ENCODE peak calls at places on chromosomes 7 and 10, in four cellular contexts. X, O, B and D are unnamed samples.

GRCh38 chr7:122316467-122317394 is 12.2 kb upstream of the FEZF1 start:
- DNase-seq in X (no peak), B (no peak), O (no peak), D (no peak)

GRCh38 chr10:72310636-72311035 is 36.9 kb downstream of the DDIT4 start:
- DNase-seq in O (no peak), X (no peak), B (no peak), D (no peak)

GRCh38 chr7:124856299-124856888 is 73.2 kb downstream of the POT1 start:
- DNase-seq in O (peak), B (no peak), X (no peak), D (peak)

GRCh38 chr7:121329460-121330052 is 756 bp downstream of the WNT16 start:
- DNase-seq in X (peak), B (peak), O (peak), D (peak)

GRCh38 chr7:149878523-149878921 is 4.8 kb downstream of the ATP6V0E2 start:
- DNase-seq in O (no peak), B (no peak), X (no peak), D (no peak)

GRCh38 chr10:127041561-127041960 is 136.3 kb downstream of the DOCK1 start:
- DNase-seq in B (no peak), X (no peak), O (peak), D (no peak)

GRCh38 chr10:101444058-101444457 is 90.1 kb downstream of the BTRC start:
- DNase-seq in B (no peak), O (no peak), X (no peak), D (peak)

GRCh38 chr7:25854608-25855497 is 297.1 kb upstream of the NFE2L3 start:
- DNase-seq in O (peak), B (no peak), X (peak), D (peak)

GRCh38 chr7:2381881-2382509 is 21.4 kb upstream of the CHST12 start:
- DNase-seq in B (no peak), O (no peak), X (no peak), D (no peak)

GRCh38 chr10:14382531-14382930 is 51.8 kb upstream of the FRMD4A start:
- DNase-seq in O (peak), X (no peak), B (no peak), D (no peak)

GRCh38 chr7:25615005-25615404 is 386.7 kb upstream of the NPVF start:
- DNase-seq in X (no peak), O (no peak), B (no peak), D (no peak)

GRCh38 chr10:13046861-13047528 is 45.5 kb upstream of the CCDC3 start:
- DNase-seq in O (no peak), B (no peak), X (no peak), D (no peak)

GRCh38 chr10:119595715-119596515 is 849 bp downstream of the TIAL1 start:
- DNase-seq in O (peak), X (peak), B (peak), D (peak)

GRCh38 chr7:123653162-123653561 is 2.5 kb upstream of the LMOD2 start:
- DNase-seq in B (no peak), O (no peak), X (no peak), D (no peak)

GRCh38 chr7:113774182-113774807 is 144.5 kb downstream of the PPP1R3A start:
- DNase-seq in O (peak), B (no peak), X (no peak), D (peak)
- TF ChIP-seq CTCF in O (peak), B (peak), X (peak), D (peak)

GRCh38 chr7:73570977-73571376 is 7.4 kb downstream of the TBL2 start:
- DNase-seq in B (no peak), X (no peak), O (no peak), D (no peak)

GRCh38 chr7:73573276-73573675 is 5.1 kb downstream of the TBL2 start:
- DNase-seq in X (no peak), O (no peak), B (no peak), D (no peak)

GRCh38 chr7:73573791-73574190 is 4.6 kb downstream of the TBL2 start:
- DNase-seq in X (no peak), O (no peak), B (no peak), D (no peak)

GRCh38 chr7:73570521-73570920 is 7.9 kb downstream of the TBL2 start:
- DNase-seq in O (no peak), B (no peak), X (no peak), D (no peak)

GRCh38 chr7:73572767-73573186 is 5.6 kb downstream of the TBL2 start:
- DNase-seq in B (no peak), O (no peak), X (peak), D (no peak)
- TF ChIP-seq CTCF in B (no peak), O (no peak), X (no peak), D (no peak)

DNA sequence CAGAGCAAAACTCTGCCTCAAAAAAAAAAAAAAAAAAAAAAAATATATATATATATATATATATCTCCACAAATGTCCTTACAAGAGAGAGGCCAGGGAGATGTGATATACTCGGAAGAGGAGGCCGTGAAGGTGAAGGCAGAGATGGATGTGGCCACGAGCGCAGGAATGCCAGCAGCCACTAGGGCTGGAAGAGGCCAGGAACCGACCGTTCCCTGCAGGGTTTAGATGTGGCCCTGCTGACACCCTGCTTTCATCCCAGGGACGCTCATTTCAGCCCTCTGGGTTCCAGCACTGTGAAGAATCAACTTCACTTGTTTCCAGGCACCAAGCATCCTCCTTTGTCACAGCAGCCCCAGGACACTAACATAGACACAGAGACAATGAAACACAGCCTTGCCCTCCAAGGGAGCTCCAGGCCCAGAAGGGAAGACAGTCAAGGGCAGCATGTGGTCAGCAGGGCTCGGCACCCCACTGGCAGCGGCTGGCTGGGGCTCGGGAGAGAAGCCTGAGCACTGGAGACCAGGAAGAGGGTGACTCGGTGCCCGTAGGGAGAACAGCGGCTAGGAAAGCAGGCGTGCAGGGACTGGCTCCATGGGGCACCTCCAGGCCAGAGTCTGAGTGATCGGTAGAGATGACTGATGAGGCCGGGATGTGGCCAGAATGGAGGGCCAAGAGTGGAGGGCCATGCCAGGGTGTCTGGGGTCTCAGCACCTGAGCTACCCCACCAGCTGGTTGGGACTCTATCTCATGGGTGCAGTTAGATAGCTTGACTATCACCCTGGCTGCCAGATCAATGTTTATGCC is 7.6 kb downstream of the WDR86 start:
- DNase-seq in B (no peak), O (no peak), X (no peak), D (no peak)
- TF ChIP-seq CTCF in B (no peak), O (no peak), X (no peak), D (no peak)

GRCh38 chr7:155371884-155372781 is 74.5 kb downstream of the INSIG1 start:
- DNase-seq in X (no peak), O (no peak), B (no peak), D (peak)
- TF ChIP-seq CTCF in X (no peak), O (no peak), B (peak), D (peak)

DNA sequence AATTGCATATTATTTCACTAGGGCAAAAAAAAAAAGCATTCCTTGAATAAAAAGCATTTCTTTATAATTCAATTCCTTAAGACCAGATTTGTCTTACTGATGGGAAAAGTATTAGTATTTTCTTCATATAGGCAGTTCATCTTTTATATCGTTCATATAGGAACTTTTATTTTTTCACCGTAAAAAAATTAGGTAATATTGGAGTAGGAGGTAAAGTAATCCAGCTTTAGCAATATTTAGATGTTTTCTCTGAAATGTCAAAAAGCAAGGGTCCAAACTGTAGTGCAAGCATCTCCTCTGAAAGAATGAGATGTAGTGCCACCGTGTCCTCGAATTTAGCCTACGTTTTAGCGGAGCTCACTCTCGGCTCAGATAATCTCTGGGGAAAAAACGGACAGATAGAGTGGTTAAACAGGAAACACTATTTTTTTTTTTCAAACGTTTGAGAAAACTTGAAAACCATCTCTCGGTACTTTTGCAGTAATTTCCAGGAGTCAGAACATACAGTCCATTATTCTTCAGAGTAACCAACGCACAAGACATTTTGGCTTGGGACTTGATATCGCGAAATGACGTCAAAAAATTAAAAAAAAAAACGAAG is 5.4 kb upstream of the SPAG6 start:
- DNase-seq in O (no peak), X (no peak), B (no peak), D (no peak)
- TF ChIP-seq CTCF in O (no peak), X (no peak), B (no peak), D (no peak)

DNA sequence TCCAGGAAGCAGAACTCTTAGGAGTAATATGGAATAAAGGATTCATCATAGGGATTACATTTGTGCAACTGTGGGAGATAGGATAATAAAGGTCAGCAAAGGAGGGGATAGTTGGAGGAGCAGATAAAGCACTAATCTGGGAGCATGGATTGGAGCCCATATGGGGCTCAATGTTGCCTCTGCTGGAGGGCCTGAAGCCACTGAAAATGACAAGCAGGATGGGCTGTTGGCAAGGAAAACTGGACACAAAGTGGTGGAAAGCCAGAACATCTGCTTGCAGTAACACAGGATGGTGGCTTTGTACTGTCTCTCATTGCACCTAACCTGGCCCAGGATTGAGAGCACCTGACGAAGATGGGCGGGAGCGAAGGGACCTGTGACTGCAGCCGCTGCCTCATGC is 15.0 kb upstream of the COMMD3 start:
- DNase-seq in X (no peak), B (no peak), O (no peak), D (no peak)
- TF ChIP-seq CTCF in X (no peak), B (no peak), O (no peak), D (no peak)

DNA sequence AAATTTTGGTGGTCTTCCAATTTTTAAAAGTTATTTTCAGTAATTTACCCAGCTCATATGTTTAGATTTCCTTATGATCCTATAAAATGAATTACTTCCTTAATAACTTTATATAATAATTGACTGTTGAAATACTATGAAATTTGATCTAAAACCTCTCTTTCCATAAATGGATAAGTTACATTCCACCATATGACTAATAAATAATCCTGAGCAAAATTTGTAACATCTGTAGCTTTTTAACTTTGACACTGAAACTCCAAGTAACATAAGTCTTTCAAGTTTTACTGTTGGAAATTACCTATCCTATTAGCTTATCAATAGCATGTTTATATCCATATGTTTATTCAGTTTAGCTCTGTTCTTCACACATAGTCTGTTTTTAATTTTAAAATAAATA is 85.3 kb downstream of the HECTD2 start:
- DNase-seq in X (no peak), O (no peak), B (no peak), D (no peak)
- TF ChIP-seq CTCF in X (no peak), O (no peak), B (no peak), D (no peak)

DNA sequence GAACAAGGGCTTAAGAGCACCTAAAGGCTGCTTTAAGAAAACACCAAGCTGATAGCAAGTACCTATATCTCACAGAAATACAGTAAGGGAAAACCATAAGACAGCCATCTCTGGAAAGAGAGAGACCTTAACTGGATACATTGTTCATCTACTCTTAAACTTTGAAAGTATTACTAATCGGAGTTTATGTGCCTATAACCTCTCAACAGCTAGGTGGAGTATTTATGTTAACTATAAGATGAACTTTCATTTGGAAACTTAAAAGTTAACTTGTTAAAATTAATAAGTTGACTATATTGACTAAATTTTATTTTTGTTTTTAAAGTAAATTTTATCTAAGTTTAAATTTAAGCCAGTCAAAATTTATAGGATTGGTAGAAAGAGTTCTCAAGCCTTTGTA is 90.6 kb downstream of the USP6NL start:
- DNase-seq in B (no peak), X (no peak), O (no peak), D (no peak)
- TF ChIP-seq CTCF in B (no peak), X (no peak), O (no peak), D (peak)

DNA sequence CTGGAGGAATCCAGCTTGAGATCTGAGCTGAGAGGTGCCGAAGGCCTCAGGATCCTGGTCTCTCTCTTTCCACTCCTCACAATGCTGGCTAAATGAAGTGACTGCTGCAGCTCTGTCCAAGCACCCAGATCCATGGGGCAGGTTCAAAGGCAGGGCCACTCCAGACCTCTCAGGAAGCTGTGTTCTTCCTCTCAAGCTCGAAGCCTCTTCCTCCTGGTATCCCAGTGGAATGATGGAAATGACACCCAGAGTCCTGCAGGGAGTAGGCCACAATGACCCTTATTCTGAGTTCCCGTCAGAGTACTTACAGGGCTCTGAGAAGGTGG is 574.1 kb downstream of the GRID1 start:
- DNase-seq in X (no peak), O (no peak), B (no peak), D (no peak)
- TF ChIP-seq CTCF in X (no peak), O (no peak), B (no peak), D (no peak)